ENCODE peak calls at places on chromosomes 13 and 19, in eight cellular contexts. W is left ventricle myocardium inferior; M is progenitor cell of endocrine pancreas; G is CD8-positive, alpha-beta T cell; B is MCF 10A; N is cardiac fibroblast; U is Calu3; A is lung. S is an unnamed sample.

GRCh38 chr13:82758056-82758455 is 1124.2 kb downstream of the SLITRK1 start:
- DNase-seq in W (no peak), M (no peak), G (no peak), B (peak), N (peak), U (no peak), A (no peak), S (peak)

GRCh38 chr13:39998166-39998565 is 342.7 kb downstream of the COG6 start:
- DNase-seq in W (no peak), M (no peak), G (no peak), B (no peak), N (no peak), U (no peak), A (no peak), S (no peak)

GRCh38 chr13:41061914-41062837 is 867 bp downstream of the WBP4 start:
- DNase-seq in W (no peak), M (no peak), G (no peak), B (no peak), N (peak), U (no peak), A (no peak), S (no peak)

GRCh38 chr19:7602240-7602934 is 6.7 kb downstream of the CAMSAP3 start:
- DNase-seq in W (no peak), M (no peak), G (no peak), B (no peak), N (peak), U (no peak), A (peak), S (no peak)

GRCh38 chr19:1942934-1943555 is 2.1 kb downstream of the CSNK1G2 start:
- DNase-seq in W (no peak), M (no peak), G (no peak), B (no peak), N (peak), U (no peak), A (no peak), S (no peak)

GRCh38 chr19:9721861-9722260 is 46.7 kb downstream of the ZNF846 start:
- DNase-seq in W (no peak), M (no peak), G (no peak), B (peak), N (no peak), U (no peak), A (no peak), S (no peak)

GRCh38 chr19:49231389-49231788 is 73.8 kb downstream of the TRPM4 start:
- DNase-seq in W (no peak), M (no peak), G (no peak), B (no peak), N (no peak), U (no peak), A (no peak), S (peak)

GRCh38 chr19:15860522-15860921 is 37.4 kb downstream of the CYP4F2 start:
- DNase-seq in W (no peak), M (no peak), G (no peak), B (no peak), N (no peak), U (no peak), A (no peak), S (no peak)

GRCh38 chr13:78977311-78977710 is 318.4 kb upstream of the OBI1 start:
- DNase-seq in W (no peak), M (no peak), G (no peak), B (no peak), N (no peak), U (no peak), A (no peak), S (no peak)

GRCh38 chr13:109764474-109765292 is 21.7 kb downstream of the IRS2 start:
- DNase-seq in W (no peak), M (no peak), G (no peak), B (peak), N (no peak), U (no peak), A (no peak), S (no peak)

GRCh38 chr19:35211545-35212230 is 16.9 kb downstream of the FAM187B start:
- DNase-seq in W (peak), M (no peak), G (peak), B (no peak), N (no peak), U (no peak), A (no peak), S (no peak)

GRCh38 chr19:46611791-46612190 is 10.7 kb downstream of the CALM3 start:
- DNase-seq in W (peak), M (no peak), G (no peak), B (no peak), N (no peak), U (no peak), A (no peak), S (no peak)

GRCh38 chr13:97133955-97134354 is 88.2 kb upstream of the MBNL2 start:
- DNase-seq in W (no peak), M (no peak), G (no peak), B (no peak), N (no peak), U (no peak), A (peak), S (no peak)

DNA sequence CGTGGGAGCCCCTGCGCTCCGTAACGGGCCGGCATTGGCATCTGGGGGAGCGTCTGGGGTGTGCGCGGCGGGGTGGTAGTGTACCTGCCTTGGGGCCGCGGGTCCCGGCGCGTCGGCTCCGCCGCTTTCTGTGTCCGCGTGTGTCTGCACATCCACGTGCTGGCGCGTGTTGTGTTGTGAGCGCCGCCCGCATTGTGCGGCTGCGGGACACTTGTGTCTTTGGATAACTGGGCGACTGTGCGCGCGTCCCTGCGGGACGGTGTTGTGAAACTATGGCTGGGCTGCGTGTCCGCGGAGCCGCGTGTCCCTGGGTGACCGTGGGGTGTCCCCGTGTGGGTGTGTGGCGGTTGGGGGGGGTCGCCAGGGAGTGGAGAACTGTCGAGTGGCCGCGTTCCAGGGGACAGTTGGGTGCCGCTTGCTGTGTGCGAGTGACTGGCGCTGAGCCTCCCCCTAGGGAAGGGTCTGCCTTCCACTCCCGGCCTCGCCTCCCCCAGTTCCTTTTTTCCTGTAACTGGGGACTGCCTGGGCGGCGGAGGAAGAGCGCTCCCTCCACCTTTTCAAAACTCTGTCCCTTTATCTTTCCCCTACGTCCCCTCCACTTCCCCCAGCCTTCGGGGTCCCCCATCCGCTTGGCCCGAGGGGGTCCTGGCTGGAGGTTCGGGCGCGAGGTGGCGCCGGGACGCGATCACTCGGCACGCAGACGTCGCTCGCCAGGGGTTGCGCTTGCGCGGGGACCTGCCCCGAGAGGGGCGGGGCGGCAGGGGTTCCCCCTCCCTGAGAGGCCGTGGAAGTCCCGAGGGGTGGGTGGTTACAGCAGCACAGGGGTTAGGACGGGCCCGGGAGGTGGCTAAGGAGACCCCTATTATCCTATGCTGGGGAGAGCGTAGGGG is 5.6 kb upstream of the NFIC start:
- DNase-seq in W (peak), M (no peak), G (peak), B (peak), N (no peak), U (no peak), A (no peak), S (peak)
- TF ChIP-seq CTCF in W (peak), M (no peak), G (no peak), B (no peak), N (no peak), U (no peak), A (no peak), S (peak)

GRCh38 chr19:6392219-6393073 is 518 bp downstream of the GTF2F1 start:
- DNase-seq in W (no peak), M (no peak), G (no peak), B (no peak), N (no peak), U (no peak), A (no peak), S (no peak)

GRCh38 chr19:6393982-6394412 is 1.0 kb upstream of the GTF2F1 start:
- DNase-seq in W (no peak), M (no peak), G (no peak), B (no peak), N (no peak), U (no peak), A (no peak), S (no peak)

GRCh38 chr19:6396305-6396704 is 3.3 kb upstream of the GTF2F1 start:
- DNase-seq in W (no peak), M (no peak), G (no peak), B (no peak), N (no peak), U (no peak), A (no peak), S (no peak)

GRCh38 chr19:6394831-6395230 is 1.9 kb upstream of the GTF2F1 start:
- DNase-seq in W (no peak), M (no peak), G (no peak), B (no peak), N (no peak), U (no peak), A (no peak), S (no peak)

GRCh38 chr19:6393074-6393981 is at the start of gene GTF2F1:
- DNase-seq in W (peak), M (peak), G (peak), B (peak), N (peak), U (peak), A (peak), S (peak)
- TF ChIP-seq CTCF in W (peak), M (peak), G (no peak), B (no peak), N (peak), U (no peak), A (peak), S (no peak)

GRCh38 chr13:42815686-42816085 is 34.3 kb downstream of the FAM216B start:
- DNase-seq in W (no peak), M (no peak), G (no peak), B (no peak), N (peak), U (no peak), A (no peak), S (no peak)

GRCh38 chr13:42816538-42816937 is 35.2 kb downstream of the FAM216B start:
- DNase-seq in W (no peak), M (no peak), G (no peak), B (no peak), N (no peak), U (no peak), A (no peak), S (no peak)

GRCh38 chr13:42808572-42808971 is 27.2 kb downstream of the FAM216B start:
- DNase-seq in W (no peak), M (no peak), G (no peak), B (no peak), N (no peak), U (no peak), A (no peak), S (no peak)

GRCh38 chr13:42814868-42815267 is 33.5 kb downstream of the FAM216B start:
- DNase-seq in W (no peak), M (no peak), G (no peak), B (peak), N (peak), U (no peak), A (no peak), S (no peak)

GRCh38 chr13:42812311-42812710 is 30.9 kb downstream of the FAM216B start:
- DNase-seq in W (no peak), M (no peak), G (no peak), B (no peak), N (peak), U (no peak), A (no peak), S (no peak)
- TF ChIP-seq CTCF in W (peak), M (no peak), G (no peak), B (no peak), N (no peak), U (no peak), A (no peak), S (no peak)

GRCh38 chr13:34719060-34719875 is 222.8 kb upstream of the NBEA start:
- DNase-seq in W (no peak), M (no peak), G (no peak), B (no peak), N (no peak), U (no peak), A (no peak), S (no peak)

GRCh38 chr13:34721631-34722144 is 220.4 kb upstream of the NBEA start:
- DNase-seq in W (no peak), M (no peak), G (no peak), B (no peak), N (no peak), U (no peak), A (no peak), S (no peak)

GRCh38 chr13:34722931-34723330 is 219.1 kb upstream of the NBEA start:
- DNase-seq in W (no peak), M (no peak), G (no peak), B (no peak), N (no peak), U (no peak), A (no peak), S (no peak)

DNA sequence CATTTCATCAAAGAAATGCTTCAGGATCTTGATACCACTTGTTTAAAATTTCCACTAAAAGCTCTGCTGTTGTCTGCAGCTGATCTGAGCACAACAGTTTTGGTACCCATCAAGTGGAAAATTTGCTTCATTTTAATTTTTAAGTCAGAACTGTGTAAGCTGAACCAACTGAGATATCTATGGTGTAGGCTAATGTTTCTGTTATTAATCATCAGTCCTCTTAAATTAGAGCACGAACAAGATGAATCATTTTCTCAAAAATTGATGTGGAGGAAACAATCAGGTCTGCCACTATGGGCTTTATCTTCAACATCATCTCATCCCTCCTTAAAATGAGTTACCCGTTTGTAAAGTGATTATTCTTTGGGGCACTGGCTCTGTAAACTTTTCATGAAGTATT is 221.5 kb upstream of the NBEA start:
- DNase-seq in W (no peak), M (no peak), G (no peak), B (no peak), N (no peak), U (no peak), A (no peak), S (no peak)
- TF ChIP-seq CTCF in W (no peak), M (no peak), G (no peak), B (no peak), N (no peak), U (no peak), A (no peak), S (no peak)

DNA sequence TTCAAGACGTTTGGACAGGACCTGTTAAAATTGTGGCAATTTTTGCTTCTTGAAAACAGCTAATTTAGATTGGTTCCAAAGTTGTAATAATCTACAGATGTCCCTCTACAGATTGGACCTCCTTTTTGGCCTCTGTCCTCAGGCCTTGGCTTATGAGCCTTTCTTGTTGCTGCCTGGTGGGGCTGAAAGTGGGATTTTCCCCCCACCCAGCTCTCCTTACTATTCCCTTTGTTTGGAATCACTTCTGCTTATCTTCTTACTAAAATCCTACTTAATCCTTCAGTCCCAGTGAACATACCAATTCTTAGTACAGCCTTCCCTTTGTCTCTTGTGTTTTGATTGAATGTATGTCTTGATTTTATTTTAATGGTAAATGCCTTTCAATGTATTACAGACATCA is 63.5 kb upstream of the TEX29 start:
- DNase-seq in W (no peak), M (no peak), G (no peak), B (no peak), N (no peak), U (no peak), A (no peak), S (no peak)
- TF ChIP-seq CTCF in W (no peak), M (no peak), G (no peak), B (no peak), N (no peak), U (no peak), A (no peak), S (no peak)

GRCh38 chr19:40528078-40528477 is 48.6 kb upstream of the SHKBP1 start:
- DNase-seq in W (no peak), M (no peak), G (no peak), B (no peak), N (no peak), U (no peak), A (no peak), S (no peak)

GRCh38 chr19:40529093-40529954 is 47.3 kb upstream of the SHKBP1 start:
- DNase-seq in W (peak), M (peak), G (peak), B (peak), N (peak), U (peak), A (peak), S (peak)

GRCh38 chr19:40528533-40529092 is 48.1 kb upstream of the SHKBP1 start:
- DNase-seq in W (no peak), M (no peak), G (no peak), B (no peak), N (no peak), U (no peak), A (no peak), S (no peak)

GRCh38 chr19:40533508-40533907 is 43.2 kb upstream of the SHKBP1 start:
- DNase-seq in W (no peak), M (no peak), G (no peak), B (no peak), N (no peak), U (no peak), A (no peak), S (no peak)

DNA sequence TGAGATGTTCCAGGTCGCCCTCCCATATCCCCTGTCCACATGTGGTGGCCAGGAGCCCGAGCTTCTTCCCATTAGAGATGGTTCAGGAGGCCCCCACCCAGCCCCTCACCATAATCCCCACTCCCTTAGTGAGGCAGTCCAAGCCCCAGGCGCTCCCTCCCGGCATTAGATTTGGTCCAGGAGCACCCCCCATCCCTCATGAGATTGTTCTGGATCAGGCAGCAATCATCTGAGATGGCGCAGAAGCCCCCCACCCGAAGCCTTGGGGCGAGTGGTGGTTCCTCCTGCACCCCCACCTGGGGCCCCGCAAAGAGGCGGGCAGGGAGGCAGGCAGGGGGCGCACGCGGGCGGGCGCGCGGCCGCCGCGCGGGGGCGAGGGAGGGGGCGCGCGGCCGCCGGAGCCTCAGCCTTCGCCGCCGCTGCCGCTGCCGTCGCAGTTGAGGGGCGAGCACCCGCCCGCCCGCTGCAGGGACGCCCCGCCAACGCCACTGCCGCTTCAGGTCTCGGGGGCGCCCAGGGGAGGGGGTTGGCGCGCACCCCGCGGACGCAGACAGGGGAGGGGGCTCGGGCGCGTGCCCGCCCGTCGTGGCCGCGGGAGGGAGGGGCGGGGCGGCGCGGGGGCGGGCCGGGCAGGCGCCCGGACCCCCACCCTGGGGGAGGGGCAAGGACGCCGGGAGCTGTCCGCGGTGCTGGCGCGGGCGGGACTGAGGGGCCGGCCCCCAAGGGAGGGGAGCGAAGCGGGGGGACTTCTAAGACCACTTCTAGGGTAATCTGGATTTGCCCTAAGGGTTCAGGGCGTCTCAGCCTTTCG is 46.4 kb upstream of the SHKBP1 start:
- DNase-seq in W (no peak), M (peak), G (no peak), B (no peak), N (no peak), U (peak), A (no peak), S (peak)
- TF ChIP-seq CTCF in W (no peak), M (no peak), G (no peak), B (no peak), N (no peak), U (peak), A (no peak), S (peak)

DNA sequence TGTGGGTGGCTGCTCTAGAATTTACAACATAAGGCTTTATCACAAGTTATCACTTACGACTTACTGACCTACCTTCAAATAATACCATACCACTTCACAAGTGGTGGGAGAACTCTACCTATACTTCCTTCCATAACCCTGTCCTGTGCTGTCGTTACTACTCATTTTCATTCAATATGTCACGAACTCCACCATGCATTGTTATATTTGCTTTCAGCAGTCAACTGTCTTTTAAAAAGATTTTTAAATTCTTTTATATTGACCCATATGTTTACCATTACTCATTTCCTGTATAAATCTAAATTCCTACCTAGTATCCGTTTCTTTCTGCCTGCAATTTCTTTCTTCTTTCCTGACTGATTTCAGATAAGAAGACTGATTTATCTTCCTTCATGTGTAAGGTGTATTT is 200.0 kb downstream of the KLF12 start:
- DNase-seq in W (no peak), M (no peak), G (no peak), B (no peak), N (no peak), U (no peak), A (no peak), S (no peak)
- TF ChIP-seq CTCF in W (no peak), M (no peak), G (no peak), B (no peak), N (no peak), U (no peak), A (no peak), S (no peak)

DNA sequence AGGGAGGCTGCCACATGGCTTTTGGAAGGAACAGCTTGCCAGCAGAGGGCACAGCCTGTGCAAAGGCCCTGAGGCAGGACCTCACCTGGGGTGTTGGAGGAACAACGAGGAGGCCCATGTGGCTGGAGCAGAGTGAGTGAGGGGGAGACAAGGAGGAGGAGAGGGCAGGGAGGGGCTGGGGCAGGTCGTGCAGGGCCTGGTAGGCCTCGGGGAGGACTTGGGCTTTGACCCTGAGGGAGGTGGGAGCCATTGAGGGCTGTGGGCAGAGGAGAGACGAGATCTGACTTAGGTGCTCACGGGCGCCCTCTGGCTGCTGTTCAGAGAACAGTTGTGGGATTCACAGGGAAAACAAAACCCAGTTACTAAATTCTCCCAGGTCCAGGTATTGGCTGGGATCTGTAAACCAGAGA is 25.2 kb downstream of the ZNRF4 start:
- DNase-seq in W (no peak), M (no peak), G (peak), B (peak), N (peak), U (peak), A (no peak), S (peak)
- TF ChIP-seq CTCF in W (peak), M (peak), G (peak), B (peak), N (peak), U (no peak), A (no peak), S (peak)

GRCh38 chr13:91381371-91381770 is 17.1 kb upstream of the GPC5 start:
- DNase-seq in W (no peak), M (no peak), G (no peak), B (no peak), N (peak), U (no peak), A (no peak), S (no peak)
- TF ChIP-seq CTCF in W (peak), M (peak), G (no peak), B (peak), N (peak), U (no peak), A (no peak), S (peak)

GRCh38 chr19:18322759-18323460 is at the start of gene LSM4:
- DNase-seq in W (peak), M (peak), G (peak), B (peak), N (peak), U (peak), A (peak), S (peak)
- TF ChIP-seq CTCF in W (no peak), M (peak), G (peak), B (peak), N (no peak), U (no peak), A (peak), S (peak)

S was measured in GM10248.